ENCODE peak calls at places on chromosomes 6 and 20, in nine cellular contexts. W is T-helper 17 cell; M is left cardiac atrium; N is adrenal gland; S is endothelial cell; H is hepatocyte; B is activated CD4-positive, alpha-beta T cell treated with anti-CD3 and anti-CD28 coated beads, Interleukin-2, amount 10 ng/mL, durations not matched to agents 7 days and 5 days; E is stromal cell of bone marrow; D is CD8-positive, alpha-beta memory T cell. V is an unnamed sample.

GRCh38 chr6:142013286-142013685 is 119.4 kb upstream of the GJE1 start:
- DNase-seq in E (peak; percentile 92), H (no peak), N (no peak), D (no peak), B (no peak), W (no peak), S (no peak), M (no peak), V (peak; percentile 92)

GRCh38 chr20:38007526-38007925 is 25.7 kb downstream of the TTI1 start:
- DNase-seq in W (no peak), E (no peak), N (no peak), H (no peak), B (no peak), S (no peak), M (no peak), D (no peak), V (no peak)

GRCh38 chr6:54193560-54193959 is 82.3 kb downstream of the MLIP start:
- DNase-seq in E (no peak), S (no peak), W (no peak), M (no peak), B (no peak), H (no peak), D (no peak), N (no peak), V (peak; percentile 3)

GRCh38 chr6:17446713-17447112 is 53.3 kb downstream of the CAP2 start:
- DNase-seq in N (no peak), S (no peak), H (no peak), W (no peak), D (no peak), E (no peak), M (no peak), B (no peak), V (no peak)

GRCh38 chr6:19804362-19805145 is 32.6 kb upstream of the ID4 start:
- DNase-seq in D (no peak), M (peak; percentile 97), H (peak; percentile 99), S (peak; percentile 99), N (peak; percentile 92), W (no peak), B (peak; percentile 68), E (peak; percentile 94), V (peak; percentile 99)

GRCh38 chr6:38187285-38187684 is 367.8 kb downstream of the ZFAND3 start:
- DNase-seq in S (no peak), H (no peak), D (no peak), W (no peak), N (no peak), M (no peak), E (no peak), B (no peak), V (no peak)

GRCh38 chr20:25052255-25053206 is 5.4 kb downstream of the ACSS1 start:
- DNase-seq in M (peak; percentile 48), D (peak; percentile 33), E (peak; percentile 52), H (no peak), W (no peak), S (no peak), N (peak; percentile 26), B (no peak), V (peak; percentile 91)

GRCh38 chr20:33770005-33770404 is 38.2 kb downstream of the ZNF341 start:
- DNase-seq in H (no peak), B (no peak), E (no peak), W (no peak), N (no peak), M (no peak), D (no peak), S (no peak), V (no peak)

GRCh38 chr6:159716247-159717086 is 10.8 kb upstream of the WTAP start:
- DNase-seq in S (no peak), B (no peak), W (no peak), D (no peak), M (no peak), E (peak; percentile 99), N (peak; percentile 79), H (peak; percentile 59), V (peak; percentile 97)

GRCh38 chr6:9646346-9647042 is 768.4 kb downstream of the TFAP2A start:
- DNase-seq in B (no peak), D (no peak), S (no peak), N (no peak), W (no peak), E (peak; percentile 11), M (peak; percentile 50), H (peak; percentile 11), V (peak; percentile 96)

GRCh38 chr6:159529820-159530405 is 163.1 kb downstream of the SOD2 start:
- DNase-seq in W (no peak), H (no peak), E (no peak), M (no peak), N (no peak), D (no peak), B (no peak), S (no peak), V (no peak)

GRCh38 chr20:53926428-53927028 is 143.9 kb downstream of the BCAS1 start:
- DNase-seq in N (no peak), H (peak; percentile 78), D (no peak), S (no peak), E (peak; percentile 87), B (no peak), W (no peak), M (no peak), V (peak; percentile 99)

GRCh38 chr6:134517145-134517658 is 199.3 kb upstream of the SGK1 start:
- DNase-seq in W (no peak), D (no peak), B (no peak), H (peak; percentile 64), M (peak; percentile 84), S (peak; percentile 15), E (peak; percentile 93), N (peak; percentile 82), V (peak; percentile 94)

GRCh38 chr20:728022-728944 is 40.0 kb downstream of the SLC52A3 start:
- DNase-seq in H (peak; percentile 83), B (peak; percentile 38), S (peak; percentile 86), M (peak; percentile 46), D (no peak), N (peak; percentile 46), W (no peak), E (no peak), V (peak; percentile 38)

GRCh38 chr20:45629496-45630100 is at the start of gene WFDC10A:
- DNase-seq in W (no peak), H (peak; percentile 72), D (no peak), M (no peak), N (peak; percentile 46), E (peak; percentile 35), S (peak; percentile 44), B (peak; percentile 11), V (peak; percentile 54)

GRCh38 chr20:7775072-7775471 is 165.2 kb downstream of the HAO1 start:
- DNase-seq in M (no peak), H (no peak), S (no peak), W (no peak), D (no peak), B (no peak), E (peak; percentile 84), N (no peak), V (peak; percentile 34)

GRCh38 chr6:137357263-137357947 is 136.8 kb downstream of the OLIG3 start:
- DNase-seq in B (no peak), E (no peak), W (no peak), M (no peak), H (peak; percentile 59), D (no peak), S (no peak), N (no peak), V (no peak)

V was measured in cardiac fibroblast.